ENCODE peak calls at places on chromosomes 5 and 9, in four cellular contexts. One of them, this sample, is unnamed.

GRCh38 chr5:23484094-23484493 is 23.3 kb upstream of the PRDM9 start:
- DNase-seq in fibroblast of the conjunctiva: no peak
- DNase-seq in fibroblast of gingiva: no peak
- DNase-seq in GF-D8: no peak
- DNase-seq in this sample: no peak

GRCh38 chr5:123785160-123786001 is 273.4 kb downstream of the CSNK1G3 start:
- DNase-seq in GF-D8: no peak
- DNase-seq in fibroblast of the conjunctiva: peak
- DNase-seq in fibroblast of gingiva: peak
- DNase-seq in this sample: no peak

GRCh38 chr5:128345247-128345646 is 192.8 kb downstream of the FBN2 start:
- DNase-seq in fibroblast of the conjunctiva: no peak
- DNase-seq in fibroblast of gingiva: no peak
- DNase-seq in GF-D8: no peak
- DNase-seq in this sample: no peak

GRCh38 chr5:38968665-38969064 is 105.5 kb downstream of the RICTOR start:
- DNase-seq in fibroblast of the conjunctiva: no peak
- DNase-seq in GF-D8: no peak
- DNase-seq in fibroblast of gingiva: no peak
- DNase-seq in this sample: no peak

GRCh38 chr5:153714732-153715287 is 224.3 kb downstream of the GRIA1 start:
- DNase-seq in fibroblast of gingiva: no peak
- DNase-seq in GF-D8: no peak
- DNase-seq in fibroblast of the conjunctiva: no peak
- DNase-seq in this sample: no peak

GRCh38 chr9:71819115-71819739 is 50.9 kb upstream of the CEMIP2 start:
- DNase-seq in fibroblast of the conjunctiva: peak
- DNase-seq in GF-D8: no peak
- DNase-seq in fibroblast of gingiva: peak
- DNase-seq in this sample: peak

GRCh38 chr9:38068866-38069628 is at the start of gene SHB:
- DNase-seq in fibroblast of gingiva: peak
- DNase-seq in fibroblast of the conjunctiva: no peak
- DNase-seq in GF-D8: no peak
- DNase-seq in this sample: peak

GRCh38 chr9:118992813-118993747 is 376.2 kb downstream of the BRINP1 start:
- DNase-seq in fibroblast of gingiva: no peak
- DNase-seq in GF-D8: no peak
- DNase-seq in fibroblast of the conjunctiva: no peak
- DNase-seq in this sample: no peak

GRCh38 chr5:179327026-179327735 is 18.1 kb downstream of the ADAMTS2 start:
- DNase-seq in GF-D8: no peak
- DNase-seq in fibroblast of the conjunctiva: no peak
- DNase-seq in fibroblast of gingiva: no peak
- DNase-seq in this sample: no peak

GRCh38 chr9:36980148-36980974 is 53.7 kb downstream of the PAX5 start:
- DNase-seq in GF-D8: no peak
- DNase-seq in fibroblast of gingiva: no peak
- DNase-seq in fibroblast of the conjunctiva: no peak
- DNase-seq in this sample: no peak

GRCh38 chr5:129541648-129542251 is 81.7 kb downstream of the ADAMTS19 start:
- DNase-seq in fibroblast of gingiva: peak
- DNase-seq in GF-D8: no peak
- DNase-seq in fibroblast of the conjunctiva: peak
- DNase-seq in this sample: peak

GRCh38 chr5:153880094-153880493 is 158.6 kb downstream of the FAM114A2 start:
- DNase-seq in fibroblast of the conjunctiva: no peak
- DNase-seq in GF-D8: no peak
- DNase-seq in fibroblast of gingiva: no peak
- DNase-seq in this sample: no peak

GRCh38 chr5:75601567-75601966 is 9.7 kb upstream of the ANKDD1B start:
- DNase-seq in fibroblast of gingiva: no peak
- DNase-seq in fibroblast of the conjunctiva: no peak
- DNase-seq in GF-D8: no peak
- DNase-seq in this sample: no peak

GRCh38 chr5:156396063-156396829 is 69.3 kb downstream of the SGCD start:
- DNase-seq in fibroblast of gingiva: no peak
- DNase-seq in fibroblast of the conjunctiva: no peak
- DNase-seq in GF-D8: no peak
- DNase-seq in this sample: no peak

GRCh38 chr5:157213527-157214243 is 33.0 kb downstream of the ITK start:
- DNase-seq in fibroblast of gingiva: no peak
- DNase-seq in fibroblast of the conjunctiva: no peak
- DNase-seq in GF-D8: no peak
- DNase-seq in this sample: no peak

GRCh38 chr9:79390077-79390673 is 181.6 kb upstream of the TLE4 start:
- DNase-seq in fibroblast of gingiva: no peak
- DNase-seq in fibroblast of the conjunctiva: no peak
- DNase-seq in GF-D8: no peak
- DNase-seq in this sample: no peak

GRCh38 chr9:86614871-86615849 is 260.9 kb upstream of the TUT7 start:
- DNase-seq in fibroblast of gingiva: peak
- DNase-seq in GF-D8: no peak
- DNase-seq in fibroblast of the conjunctiva: peak
- DNase-seq in this sample: peak

GRCh38 chr9:2859776-2860379 is 16.0 kb upstream of the PUM3 start:
- DNase-seq in fibroblast of the conjunctiva: no peak
- DNase-seq in fibroblast of gingiva: peak
- DNase-seq in GF-D8: peak
- DNase-seq in this sample: peak

GRCh38 chr5:165457854-165458481 is 1952.5 kb downstream of the MAT2B start:
- DNase-seq in GF-D8: peak
- DNase-seq in fibroblast of the conjunctiva: peak
- DNase-seq in fibroblast of gingiva: peak
- DNase-seq in this sample: peak

GRCh38 chr9:113918697-113919390 is 42.7 kb downstream of the ZNF618 start:
- DNase-seq in GF-D8: no peak
- DNase-seq in fibroblast of gingiva: no peak
- DNase-seq in fibroblast of the conjunctiva: no peak
- DNase-seq in this sample: no peak

GRCh38 chr5:133149333-133149732 is 97.5 kb downstream of the HSPA4 start:
- DNase-seq in fibroblast of gingiva: no peak
- DNase-seq in fibroblast of the conjunctiva: no peak
- DNase-seq in GF-D8: no peak
- DNase-seq in this sample: no peak

GRCh38 chr5:153905214-153905613 is 133.5 kb downstream of the FAM114A2 start:
- DNase-seq in GF-D8: no peak
- DNase-seq in fibroblast of the conjunctiva: no peak
- DNase-seq in fibroblast of gingiva: no peak
- DNase-seq in this sample: no peak

GRCh38 chr9:4066682-4067081 is 233.2 kb downstream of the GLIS3 start:
- DNase-seq in fibroblast of gingiva: no peak
- DNase-seq in fibroblast of the conjunctiva: no peak
- DNase-seq in GF-D8: no peak
- DNase-seq in this sample: no peak

GRCh38 chr9:103183569-103184191 is 188.5 kb downstream of the CYLC2 start:
- DNase-seq in GF-D8: no peak
- DNase-seq in fibroblast of gingiva: no peak
- DNase-seq in fibroblast of the conjunctiva: no peak
- DNase-seq in this sample: no peak

GRCh38 chr5:16888694-16889124 is 47.4 kb downstream of the MYO10 start:
- DNase-seq in GF-D8: no peak
- DNase-seq in fibroblast of gingiva: no peak
- DNase-seq in fibroblast of the conjunctiva: no peak
- DNase-seq in this sample: no peak

GRCh38 chr9:124661184-124661755 is 109.8 kb downstream of the NR6A1 start:
- DNase-seq in GF-D8: no peak
- DNase-seq in fibroblast of the conjunctiva: no peak
- DNase-seq in fibroblast of gingiva: no peak
- DNase-seq in this sample: peak

GRCh38 chr9:38662763-38663593 is 42.6 kb upstream of the ANKRD18A start:
- DNase-seq in fibroblast of the conjunctiva: no peak
- DNase-seq in GF-D8: no peak
- DNase-seq in fibroblast of gingiva: no peak
- DNase-seq in this sample: no peak

GRCh38 chr5:2205596-2205995 is 322.9 kb upstream of the IRX4 start:
- DNase-seq in GF-D8: no peak
- DNase-seq in fibroblast of the conjunctiva: no peak
- DNase-seq in fibroblast of gingiva: no peak
- DNase-seq in this sample: no peak

GRCh38 chr9:93600504-93600903 is 24.1 kb downstream of the PHF2 start:
- DNase-seq in GF-D8: no peak
- DNase-seq in fibroblast of gingiva: no peak
- DNase-seq in fibroblast of the conjunctiva: no peak
- DNase-seq in this sample: no peak

GRCh38 chr5:148418511-148418910 is 34.8 kb downstream of the FBXO38 start:
- DNase-seq in fibroblast of gingiva: peak
- DNase-seq in fibroblast of the conjunctiva: no peak
- DNase-seq in GF-D8: no peak
- DNase-seq in this sample: no peak

GRCh38 chr5:132102101-132102701 is 28.6 kb downstream of the CSF2 start:
- DNase-seq in GF-D8: no peak
- DNase-seq in fibroblast of gingiva: no peak
- DNase-seq in fibroblast of the conjunctiva: no peak
- DNase-seq in this sample: no peak

GRCh38 chr9:133491656-133491925 is 12.7 kb upstream of the SLC2A6 start:
- DNase-seq in fibroblast of gingiva: no peak
- DNase-seq in GF-D8: no peak
- DNase-seq in fibroblast of the conjunctiva: no peak
- DNase-seq in this sample: no peak

GRCh38 chr9:74577956-74578355 is 80.8 kb downstream of the RORB start:
- DNase-seq in fibroblast of the conjunctiva: peak
- DNase-seq in GF-D8: no peak
- DNase-seq in fibroblast of gingiva: peak
- DNase-seq in this sample: peak

GRCh38 chr5:73747696-73748380 is 121.8 kb downstream of the ARHGEF28 start:
- DNase-seq in fibroblast of the conjunctiva: no peak
- DNase-seq in fibroblast of gingiva: no peak
- DNase-seq in GF-D8: no peak
- DNase-seq in this sample: no peak

GRCh38 chr5:81626524-81626923 is 124.4 kb downstream of the SSBP2 start:
- DNase-seq in fibroblast of the conjunctiva: peak
- DNase-seq in fibroblast of gingiva: peak
- DNase-seq in GF-D8: no peak
- DNase-seq in this sample: no peak

GRCh38 chr5:72402959-72403628 is 82.9 kb downstream of the PTCD2 start:
- DNase-seq in fibroblast of gingiva: no peak
- DNase-seq in fibroblast of the conjunctiva: no peak
- DNase-seq in GF-D8: no peak
- DNase-seq in this sample: no peak

GRCh38 chr5:159041754-159042153 is 58.0 kb downstream of the EBF1 start:
- DNase-seq in fibroblast of gingiva: no peak
- DNase-seq in fibroblast of the conjunctiva: no peak
- DNase-seq in GF-D8: no peak
- DNase-seq in this sample: no peak